ENCODE peak calls at places on chromosomes 3 and 15, in ten cellular contexts. One of them, this sample, is unnamed.

GRCh38 chr3:193030276-193030675 is 112.6 kb upstream of the MB21D2 start:
- DNase-seq in transverse colon: no peak
- DNase-seq in PC-3: peak
- DNase-seq in endothelial cell of umbilical vein: peak
- DNase-seq in ovary: no peak
- DNase-seq in GM23338: no peak
- DNase-seq in WERI-Rb-1: no peak
- DNase-seq in stomach: no peak
- DNase-seq in tibial artery: no peak
- DNase-seq in GM12878: no peak
- DNase-seq in this sample: no peak

GRCh38 chr15:38216763-38217162 is 35.9 kb upstream of the SPRED1 start:
- DNase-seq in GM23338: no peak
- DNase-seq in endothelial cell of umbilical vein: no peak
- DNase-seq in ovary: no peak
- DNase-seq in WERI-Rb-1: no peak
- DNase-seq in GM12878: no peak
- DNase-seq in transverse colon: no peak
- DNase-seq in PC-3: peak
- DNase-seq in stomach: no peak
- DNase-seq in tibial artery: no peak
- DNase-seq in this sample: no peak

GRCh38 chr3:171044828-171045793 is 18.6 kb upstream of the SLC2A2 start:
- DNase-seq in PC-3: peak
- DNase-seq in GM23338: no peak
- DNase-seq in GM12878: no peak
- DNase-seq in endothelial cell of umbilical vein: no peak
- DNase-seq in ovary: no peak
- DNase-seq in stomach: no peak
- DNase-seq in transverse colon: no peak
- DNase-seq in tibial artery: no peak
- DNase-seq in WERI-Rb-1: no peak
- DNase-seq in this sample: no peak

GRCh38 chr3:139552632-139553335 is 13.2 kb upstream of the RBP1 start:
- DNase-seq in stomach: no peak
- DNase-seq in transverse colon: no peak
- DNase-seq in endothelial cell of umbilical vein: no peak
- DNase-seq in GM12878: no peak
- DNase-seq in tibial artery: no peak
- DNase-seq in GM23338: no peak
- DNase-seq in WERI-Rb-1: no peak
- DNase-seq in ovary: no peak
- DNase-seq in PC-3: no peak
- DNase-seq in this sample: no peak

GRCh38 chr15:60392986-60393811 is 4.6 kb downstream of the ANXA2 start:
- DNase-seq in GM12878: no peak
- DNase-seq in WERI-Rb-1: no peak
- DNase-seq in PC-3: peak
- DNase-seq in stomach: peak
- DNase-seq in GM23338: no peak
- DNase-seq in endothelial cell of umbilical vein: peak
- DNase-seq in ovary: peak
- DNase-seq in transverse colon: peak
- DNase-seq in tibial artery: peak
- DNase-seq in this sample: no peak

GRCh38 chr3:24389108-24390090 is 105.3 kb downstream of the THRB start:
- DNase-seq in ovary: no peak
- DNase-seq in GM23338: peak
- DNase-seq in GM12878: no peak
- DNase-seq in PC-3: peak
- DNase-seq in WERI-Rb-1: no peak
- DNase-seq in transverse colon: no peak
- DNase-seq in tibial artery: no peak
- DNase-seq in stomach: no peak
- DNase-seq in endothelial cell of umbilical vein: no peak
- DNase-seq in this sample: no peak

GRCh38 chr3:82050382-82050781 is 288.9 kb upstream of the GBE1 start:
- DNase-seq in transverse colon: no peak
- DNase-seq in GM23338: no peak
- DNase-seq in GM12878: no peak
- DNase-seq in PC-3: no peak
- DNase-seq in ovary: no peak
- DNase-seq in WERI-Rb-1: no peak
- DNase-seq in stomach: no peak
- DNase-seq in endothelial cell of umbilical vein: no peak
- DNase-seq in tibial artery: no peak
- DNase-seq in this sample: no peak

GRCh38 chr15:57526076-57526475 is 65.6 kb upstream of the MYZAP start:
- DNase-seq in GM12878: no peak
- DNase-seq in GM23338: no peak
- DNase-seq in endothelial cell of umbilical vein: no peak
- DNase-seq in WERI-Rb-1: no peak
- DNase-seq in stomach: no peak
- DNase-seq in transverse colon: no peak
- DNase-seq in PC-3: no peak
- DNase-seq in ovary: no peak
- DNase-seq in tibial artery: no peak
- DNase-seq in this sample: no peak

GRCh38 chr3:144162042-144162441 is 190.4 kb downstream of the DIPK2A start:
- DNase-seq in stomach: no peak
- DNase-seq in ovary: no peak
- DNase-seq in PC-3: peak
- DNase-seq in GM23338: no peak
- DNase-seq in endothelial cell of umbilical vein: peak
- DNase-seq in WERI-Rb-1: no peak
- DNase-seq in transverse colon: no peak
- DNase-seq in tibial artery: no peak
- DNase-seq in GM12878: no peak
- DNase-seq in this sample: peak

GRCh38 chr3:144167634-144168033 is 196.0 kb downstream of the DIPK2A start:
- DNase-seq in stomach: no peak
- DNase-seq in PC-3: no peak
- DNase-seq in ovary: no peak
- DNase-seq in GM12878: no peak
- DNase-seq in WERI-Rb-1: no peak
- DNase-seq in transverse colon: no peak
- DNase-seq in endothelial cell of umbilical vein: no peak
- DNase-seq in GM23338: no peak
- DNase-seq in tibial artery: no peak
- DNase-seq in this sample: no peak

GRCh38 chr3:144160627-144161026 is 189.0 kb downstream of the DIPK2A start:
- DNase-seq in PC-3: no peak
- DNase-seq in stomach: no peak
- DNase-seq in tibial artery: no peak
- DNase-seq in WERI-Rb-1: no peak
- DNase-seq in endothelial cell of umbilical vein: no peak
- DNase-seq in GM12878: no peak
- DNase-seq in ovary: no peak
- DNase-seq in transverse colon: no peak
- DNase-seq in GM23338: no peak
- DNase-seq in this sample: no peak

GRCh38 chr3:144164352-144164751 is 192.7 kb downstream of the DIPK2A start:
- DNase-seq in tibial artery: no peak
- DNase-seq in GM23338: no peak
- DNase-seq in WERI-Rb-1: no peak
- DNase-seq in stomach: no peak
- DNase-seq in endothelial cell of umbilical vein: no peak
- DNase-seq in GM12878: no peak
- DNase-seq in ovary: no peak
- DNase-seq in transverse colon: no peak
- DNase-seq in PC-3: no peak
- DNase-seq in this sample: no peak
- H3K4me3 ChIP-seq in tibial artery: no peak
- H3K4me3 ChIP-seq in GM23338: no peak
- H3K4me3 ChIP-seq in WERI-Rb-1: no peak
- H3K4me3 ChIP-seq in stomach: no peak
- H3K4me3 ChIP-seq in endothelial cell of umbilical vein: no peak
- H3K4me3 ChIP-seq in GM12878: no peak
- H3K4me3 ChIP-seq in ovary: no peak
- H3K4me3 ChIP-seq in transverse colon: no peak
- H3K4me3 ChIP-seq in PC-3: no peak
- H3K4me3 ChIP-seq in this sample: no peak

DNA sequence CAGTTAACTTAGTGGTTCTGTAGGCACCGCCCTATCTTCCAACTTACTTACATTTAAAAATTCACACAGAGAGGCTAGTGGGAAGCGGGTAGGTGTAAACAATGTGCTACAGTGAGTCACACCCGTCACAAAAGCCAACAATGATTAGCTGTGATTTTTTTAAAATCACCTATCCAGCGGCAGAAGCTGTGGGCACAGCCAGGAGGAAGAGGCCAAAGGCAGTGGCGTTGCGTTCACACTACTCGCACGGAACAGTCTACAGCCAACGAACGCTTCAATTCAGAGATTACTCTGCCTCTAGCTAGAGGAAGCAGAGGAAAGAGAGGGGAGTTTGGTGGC is 2.5 kb upstream of the NLGN1 start:
- DNase-seq in WERI-Rb-1: no peak
- DNase-seq in transverse colon: no peak
- DNase-seq in ovary: no peak
- DNase-seq in tibial artery: no peak
- DNase-seq in endothelial cell of umbilical vein: peak
- DNase-seq in GM23338: no peak
- DNase-seq in stomach: peak
- DNase-seq in GM12878: no peak
- DNase-seq in PC-3: peak
- DNase-seq in this sample: no peak
- H3K27ac ChIP-seq in WERI-Rb-1: no peak
- H3K27ac ChIP-seq in transverse colon: peak
- H3K27ac ChIP-seq in ovary: peak
- H3K27ac ChIP-seq in tibial artery: peak
- H3K27ac ChIP-seq in endothelial cell of umbilical vein: peak
- H3K27ac ChIP-seq in GM23338: peak
- H3K27ac ChIP-seq in stomach: peak
- H3K27ac ChIP-seq in GM12878: no peak
- H3K27ac ChIP-seq in PC-3: peak
- H3K27ac ChIP-seq in this sample: no peak

GRCh38 chr3:14403636-14404395 is 1.4 kb downstream of the SLC6A6 start:
- DNase-seq in transverse colon: peak
- DNase-seq in GM12878: no peak
- DNase-seq in tibial artery: peak
- DNase-seq in GM23338: no peak
- DNase-seq in WERI-Rb-1: no peak
- DNase-seq in stomach: peak
- DNase-seq in endothelial cell of umbilical vein: peak
- DNase-seq in PC-3: peak
- DNase-seq in ovary: peak
- DNase-seq in this sample: no peak

GRCh38 chr3:14405120-14405885 is 2.9 kb downstream of the SLC6A6 start:
- DNase-seq in endothelial cell of umbilical vein: no peak
- DNase-seq in GM23338: no peak
- DNase-seq in PC-3: no peak
- DNase-seq in tibial artery: no peak
- DNase-seq in transverse colon: no peak
- DNase-seq in WERI-Rb-1: no peak
- DNase-seq in stomach: no peak
- DNase-seq in GM12878: no peak
- DNase-seq in ovary: no peak
- DNase-seq in this sample: no peak

GRCh38 chr3:14401692-14402303 is 608 bp upstream of the SLC6A6 start:
- DNase-seq in stomach: no peak
- DNase-seq in PC-3: no peak
- DNase-seq in endothelial cell of umbilical vein: no peak
- DNase-seq in GM12878: no peak
- DNase-seq in ovary: no peak
- DNase-seq in tibial artery: no peak
- DNase-seq in WERI-Rb-1: no peak
- DNase-seq in transverse colon: no peak
- DNase-seq in GM23338: no peak
- DNase-seq in this sample: no peak

GRCh38 chr3:14404396-14405119 is 2.2 kb downstream of the SLC6A6 start:
- DNase-seq in transverse colon: no peak
- DNase-seq in PC-3: no peak
- DNase-seq in tibial artery: no peak
- DNase-seq in endothelial cell of umbilical vein: no peak
- DNase-seq in GM23338: no peak
- DNase-seq in GM12878: no peak
- DNase-seq in WERI-Rb-1: peak
- DNase-seq in stomach: peak
- DNase-seq in ovary: peak
- DNase-seq in this sample: no peak

DNA sequence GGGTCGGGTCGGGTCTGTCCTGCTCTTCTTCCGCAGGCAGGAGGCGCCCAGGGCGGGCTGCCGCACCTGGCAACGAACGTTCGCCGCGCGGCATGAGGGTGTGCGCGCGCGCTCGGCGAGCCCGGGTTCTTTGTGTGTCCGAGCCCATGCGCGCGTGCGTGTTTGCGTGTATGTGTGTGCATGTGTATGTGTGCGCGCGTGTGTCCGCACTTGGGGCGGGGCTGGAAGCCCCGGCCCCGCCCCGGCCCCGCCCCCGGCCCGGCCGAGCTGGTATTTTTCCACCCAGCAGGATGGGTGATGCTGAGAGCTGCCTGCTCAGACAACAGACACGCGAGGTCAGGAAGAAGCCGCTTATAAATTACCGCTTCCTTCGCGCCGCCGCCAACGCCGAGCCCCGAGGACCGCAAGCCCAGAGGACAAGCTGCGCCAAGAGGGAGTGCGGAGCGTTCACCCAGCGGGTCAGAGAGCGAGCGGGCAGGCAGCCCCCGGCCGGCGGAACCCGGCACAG is at the start of gene SLC6A6:
- DNase-seq in ovary: peak
- DNase-seq in PC-3: peak
- DNase-seq in GM23338: peak
- DNase-seq in tibial artery: peak
- DNase-seq in stomach: peak
- DNase-seq in WERI-Rb-1: peak
- DNase-seq in GM12878: peak
- DNase-seq in endothelial cell of umbilical vein: peak
- DNase-seq in transverse colon: peak
- DNase-seq in this sample: peak
- TF ChIP-seq CTCF in ovary: peak
- TF ChIP-seq CTCF in PC-3: peak
- TF ChIP-seq CTCF in GM23338: peak
- TF ChIP-seq CTCF in tibial artery: peak
- TF ChIP-seq CTCF in stomach: peak
- TF ChIP-seq CTCF in WERI-Rb-1: peak
- TF ChIP-seq CTCF in GM12878: peak
- TF ChIP-seq CTCF in endothelial cell of umbilical vein: peak
- TF ChIP-seq CTCF in transverse colon: no peak
- TF ChIP-seq CTCF in this sample: peak

GRCh38 chr3:146331967-146332366 is 81.1 kb upstream of the PLSCR4 start:
- DNase-seq in GM23338: no peak
- DNase-seq in tibial artery: no peak
- DNase-seq in endothelial cell of umbilical vein: no peak
- DNase-seq in GM12878: no peak
- DNase-seq in PC-3: no peak
- DNase-seq in transverse colon: no peak
- DNase-seq in ovary: no peak
- DNase-seq in stomach: no peak
- DNase-seq in WERI-Rb-1: no peak
- DNase-seq in this sample: no peak

GRCh38 chr3:146322216-146322615 is 71.3 kb upstream of the PLSCR4 start:
- DNase-seq in ovary: no peak
- DNase-seq in stomach: no peak
- DNase-seq in tibial artery: no peak
- DNase-seq in GM12878: no peak
- DNase-seq in transverse colon: no peak
- DNase-seq in GM23338: no peak
- DNase-seq in PC-3: no peak
- DNase-seq in endothelial cell of umbilical vein: no peak
- DNase-seq in WERI-Rb-1: no peak
- DNase-seq in this sample: no peak

GRCh38 chr3:146325170-146325569 is 74.3 kb upstream of the PLSCR4 start:
- DNase-seq in tibial artery: no peak
- DNase-seq in endothelial cell of umbilical vein: no peak
- DNase-seq in GM12878: no peak
- DNase-seq in WERI-Rb-1: no peak
- DNase-seq in stomach: no peak
- DNase-seq in GM23338: no peak
- DNase-seq in PC-3: no peak
- DNase-seq in transverse colon: no peak
- DNase-seq in ovary: no peak
- DNase-seq in this sample: no peak

DNA sequence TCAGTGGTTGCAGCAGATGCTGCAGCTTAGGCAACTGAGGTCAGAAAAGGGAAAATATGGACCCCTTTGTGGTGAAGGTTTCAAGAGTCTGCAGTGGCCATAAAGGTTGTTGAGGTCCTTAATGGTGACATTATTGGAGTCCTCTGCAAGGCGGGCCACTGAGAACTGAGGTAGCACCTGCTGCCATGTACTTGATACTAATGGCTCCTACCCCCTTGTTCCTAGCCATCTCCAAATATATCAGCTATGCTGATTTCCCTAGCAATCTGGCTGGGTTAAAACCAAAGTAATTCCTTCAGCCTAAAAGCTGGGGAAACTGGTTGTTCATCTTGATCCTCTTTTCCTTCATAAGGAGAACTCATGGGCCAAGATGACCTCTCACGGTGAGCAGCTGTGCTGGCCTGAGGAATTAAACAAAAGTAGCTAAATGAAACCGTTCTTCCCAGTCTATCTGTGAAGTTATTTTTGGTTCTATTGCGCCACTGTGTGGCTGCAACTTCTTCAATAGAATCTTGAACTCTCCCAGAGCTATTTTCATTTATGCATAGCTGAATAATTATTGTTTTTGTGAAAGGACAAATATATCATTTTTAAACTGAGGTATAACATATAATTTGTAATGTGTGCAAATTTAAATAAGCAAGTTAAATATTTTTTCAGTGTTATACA is 76.1 kb upstream of the PLSCR4 start:
- DNase-seq in tibial artery: no peak
- DNase-seq in endothelial cell of umbilical vein: peak
- DNase-seq in PC-3: peak
- DNase-seq in GM23338: peak
- DNase-seq in GM12878: no peak
- DNase-seq in stomach: peak
- DNase-seq in WERI-Rb-1: peak
- DNase-seq in ovary: peak
- DNase-seq in transverse colon: peak
- DNase-seq in this sample: peak
- H3K4me3 ChIP-seq in tibial artery: no peak
- H3K4me3 ChIP-seq in endothelial cell of umbilical vein: no peak
- H3K4me3 ChIP-seq in PC-3: no peak
- H3K4me3 ChIP-seq in GM23338: no peak
- H3K4me3 ChIP-seq in GM12878: no peak
- H3K4me3 ChIP-seq in stomach: no peak
- H3K4me3 ChIP-seq in WERI-Rb-1: no peak
- H3K4me3 ChIP-seq in ovary: no peak
- H3K4me3 ChIP-seq in transverse colon: no peak
- H3K4me3 ChIP-seq in this sample: no peak

This sample was measured in AG04450.